ENCODE peak calls at places on chromosomes 12 and 14, in six cellular contexts. Y is IMR-90, I is H1, N is HCT116, F is K562, T is HepG2. L is an unnamed sample.

GRCh38 chr14:30608533-30609006 is 13.5 kb upstream of the SCFD1 start:
- DNase-seq in Y (peak), I (no peak), N (no peak), F (no peak), T (no peak), L (no peak)

GRCh38 chr12:2317819-2318218 is 265.0 kb downstream of the CACNA1C start:
- DNase-seq in Y (no peak), I (no peak), N (no peak), F (no peak), T (no peak), L (no peak)

GRCh38 chr12:122356192-122356635 is 66.3 kb downstream of the CLIP1 start:
- DNase-seq in Y (peak), I (peak), N (peak), F (peak), T (peak), L (peak)

GRCh38 chr12:85621041-85621440 is 215.2 kb downstream of the RASSF9 start:
- DNase-seq in Y (no peak), I (no peak), N (no peak), F (no peak), T (no peak), L (no peak)

GRCh38 chr12:47774664-47775063 is 1.6 kb downstream of the SLC48A1 start:
- DNase-seq in Y (no peak), I (no peak), N (no peak), F (peak), T (no peak), L (no peak)

GRCh38 chr12:8886515-8887284 is 27.6 kb upstream of the PHC1 start:
- DNase-seq in Y (no peak), I (no peak), N (no peak), F (peak), T (no peak), L (no peak)

GRCh38 chr14:32808574-32809098 is 130.0 kb upstream of the NPAS3 start:
- DNase-seq in Y (no peak), I (no peak), N (no peak), F (no peak), T (no peak), L (peak)

GRCh38 chr14:68391292-68392014 is 401.4 kb downstream of the ZFP36L1 start:
- DNase-seq in Y (peak), I (no peak), N (no peak), F (no peak), T (no peak), L (peak)

GRCh38 chr12:42473130-42473529 is 116.4 kb downstream of the PRICKLE1 start:
- DNase-seq in Y (peak), I (no peak), N (no peak), F (no peak), T (no peak), L (no peak)

GRCh38 chr14:36509056-36509917 is 10.7 kb downstream of the NKX2-1 start:
- DNase-seq in Y (no peak), I (no peak), N (no peak), F (no peak), T (no peak), L (no peak)

GRCh38 chr12:99334737-99335136 is 312.8 kb upstream of the GARIN6 start:
- DNase-seq in Y (no peak), I (no peak), N (no peak), F (no peak), T (no peak), L (no peak)

GRCh38 chr12:34391771-34392581 is 369.7 kb downstream of the ALG10 start:
- DNase-seq in Y (no peak), I (no peak), N (no peak), F (no peak), T (no peak), L (no peak)

GRCh38 chr14:99188721-99189120 is 83.3 kb downstream of the BCL11B start:
- DNase-seq in Y (no peak), I (peak), N (no peak), F (no peak), T (no peak), L (no peak)

GRCh38 chr14:99186956-99187690 is 84.9 kb downstream of the BCL11B start:
- DNase-seq in Y (no peak), I (no peak), N (no peak), F (no peak), T (no peak), L (no peak)

GRCh38 chr14:99190696-99191662 is 81.0 kb downstream of the BCL11B start:
- DNase-seq in Y (no peak), I (no peak), N (no peak), F (no peak), T (no peak), L (no peak)

GRCh38 chr14:99187858-99188257 is 84.1 kb downstream of the BCL11B start:
- DNase-seq in Y (no peak), I (no peak), N (no peak), F (no peak), T (no peak), L (no peak)

GRCh38 chr14:99189201-99189801 is 82.7 kb downstream of the BCL11B start:
- DNase-seq in Y (no peak), I (no peak), N (no peak), F (no peak), T (no peak), L (no peak)
- TF ChIP-seq POLR2A in Y (no peak), I (no peak), N (no peak), F (no peak), T (no peak), L (no peak)

GRCh38 chr14:98931911-98932310 is 340.1 kb downstream of the BCL11B start:
- DNase-seq in Y (no peak), I (no peak), N (no peak), F (no peak), T (no peak), L (no peak)
- H3K27ac ChIP-seq in Y (no peak), I (no peak), N (no peak), F (no peak), T (no peak), L (no peak)

DNA sequence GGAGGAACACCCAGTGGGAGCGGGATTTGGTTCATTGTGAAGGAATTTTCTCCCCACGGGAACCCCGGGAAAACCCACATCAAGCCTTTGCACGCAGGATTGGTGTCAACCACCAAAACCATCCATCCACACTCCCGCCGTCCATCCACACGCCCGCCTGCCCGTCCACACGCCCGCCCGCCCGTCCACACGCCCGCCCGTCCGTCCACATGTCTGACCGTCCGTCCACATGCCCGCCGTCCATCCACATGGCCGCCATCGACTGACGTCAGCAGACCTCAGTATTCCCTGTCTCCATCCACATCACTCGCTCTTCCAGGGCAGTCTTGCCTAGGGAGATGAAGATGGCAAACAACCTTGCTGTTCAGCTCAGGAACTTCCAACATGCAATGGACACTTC is 6.7 kb upstream of the GPR132 start:
- DNase-seq in Y (no peak), I (no peak), N (no peak), F (no peak), T (no peak), L (no peak)
- H3K9ac ChIP-seq in Y (no peak), I (no peak), N (no peak), F (no peak), T (no peak), L (no peak)

DNA sequence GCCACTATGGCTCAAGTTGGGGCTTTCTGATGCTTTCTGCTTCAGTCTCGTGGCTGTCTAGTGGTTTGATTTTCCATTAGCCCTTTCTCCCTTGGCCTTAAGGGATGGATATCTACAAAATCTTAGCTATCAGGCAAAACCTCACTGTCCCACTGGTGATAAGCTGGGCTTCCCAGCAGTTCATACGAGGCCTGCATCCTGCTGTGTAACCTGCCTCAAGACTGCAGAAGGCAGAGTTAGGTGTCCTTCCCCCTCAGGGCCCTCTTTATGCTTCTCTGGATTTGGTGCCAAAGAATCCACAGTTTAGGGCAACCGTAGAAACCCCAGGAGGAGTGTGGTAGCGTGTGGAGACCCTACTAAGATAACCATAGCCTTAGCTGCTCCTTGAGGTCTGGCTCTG is 38.9 kb downstream of the ETV6 start:
- DNase-seq in Y (no peak), I (no peak), N (no peak), F (no peak), T (no peak), L (no peak)
- TF ChIP-seq POLR2A in Y (no peak), I (no peak), N (no peak), F (no peak), T (no peak), L (no peak)

DNA sequence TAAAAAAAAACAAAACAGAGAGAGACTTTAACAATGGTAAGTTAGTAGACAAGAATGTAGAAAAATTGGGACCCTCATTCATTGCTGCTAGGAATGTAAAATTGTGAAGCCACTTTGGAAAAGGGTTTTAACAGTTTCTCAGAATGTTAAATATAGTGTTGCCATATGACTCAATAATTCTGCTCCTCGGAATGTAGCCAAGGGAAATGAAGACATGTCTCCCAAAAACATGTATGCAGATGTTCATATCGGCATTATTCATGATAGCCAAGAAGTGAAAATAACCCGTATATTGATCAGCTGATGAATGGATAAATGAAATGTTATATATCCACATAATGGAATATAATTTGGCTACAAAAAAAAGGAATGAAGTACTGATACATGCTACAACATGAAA is 132.3 kb downstream of the DAAM1 start:
- DNase-seq in Y (no peak), I (no peak), N (no peak), F (no peak), T (no peak), L (no peak)
- H3K27ac ChIP-seq in Y (no peak), I (no peak), N (no peak), F (no peak), T (no peak), L (peak)

DNA sequence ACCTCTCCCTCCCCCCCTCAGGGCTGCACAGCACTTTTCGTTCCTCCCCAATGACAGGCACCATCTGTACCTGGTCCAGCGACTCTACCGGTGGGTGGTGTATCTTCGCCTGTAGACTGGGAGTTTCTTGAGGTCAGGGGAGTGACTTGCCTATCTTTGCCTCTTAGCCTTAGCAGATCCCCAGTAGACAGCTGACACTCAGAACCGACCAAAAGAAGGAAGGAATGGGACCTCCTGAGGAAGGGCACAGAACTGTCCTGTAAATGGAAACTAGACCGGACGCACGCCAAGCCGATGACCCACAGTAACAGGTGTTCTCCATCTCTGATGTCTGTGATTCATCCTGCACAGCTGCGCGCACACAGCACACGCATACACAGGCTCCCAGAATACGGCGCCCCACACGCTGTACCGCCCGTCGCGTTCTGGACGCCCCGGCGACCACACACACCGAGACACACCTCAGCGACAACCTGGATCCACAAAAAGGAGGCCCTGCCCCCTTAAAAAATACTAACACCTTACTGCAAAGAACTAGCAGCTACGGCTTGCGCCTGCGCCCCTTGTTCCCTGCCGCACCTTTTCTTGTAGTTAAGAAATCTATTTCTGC is 673 bp upstream of the TTC9 start:
- DNase-seq in Y (peak), I (peak), N (no peak), F (no peak), T (no peak), L (peak)
- H3K9ac ChIP-seq in Y (no peak), I (peak), N (peak), F (no peak), T (no peak), L (no peak)

DNA sequence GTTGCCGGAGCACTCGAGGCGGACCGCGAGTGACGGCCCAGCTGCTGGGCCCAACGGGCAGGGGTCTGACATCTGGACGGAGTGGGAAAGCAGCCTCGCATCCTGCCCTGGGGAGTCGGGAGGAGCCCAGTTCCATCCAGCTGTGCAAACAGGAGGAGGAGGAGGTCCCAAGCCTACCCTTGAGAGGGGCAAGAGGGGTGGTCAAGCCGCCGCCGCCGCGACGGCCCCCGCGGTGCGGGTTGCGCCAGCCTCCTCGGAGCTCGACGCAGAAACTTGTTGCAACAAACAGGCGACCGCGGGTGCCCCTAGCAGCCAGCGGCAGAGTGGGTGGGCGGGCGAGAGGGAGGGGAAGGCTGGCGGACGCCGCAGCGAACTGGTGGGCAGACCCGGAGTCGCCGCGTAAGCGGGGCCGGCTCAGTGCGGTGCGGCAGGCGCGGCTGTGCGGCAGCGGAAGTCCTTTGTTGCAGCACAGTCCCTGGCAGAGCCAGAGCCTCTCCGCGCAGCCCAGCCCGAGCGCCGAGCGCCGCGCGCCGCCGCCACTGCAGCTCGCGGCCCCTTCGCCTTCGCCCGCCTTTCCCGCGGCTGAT is at the start of gene ZBTB1:
- DNase-seq in Y (peak), I (peak), N (peak), F (peak), T (peak), L (peak)
- TF ChIP-seq POLR2A in Y (peak), I (peak), N (peak), F (peak), T (peak), L (peak)

L was measured in endothelial cell of umbilical vein.